ENCODE peak calls at places on chromosomes 13 and 19, in six cellular contexts. B, W, X, K, L and H are unnamed samples.

GRCh38 chr19:18972301-18972831 is 31.3 kb upstream of the HOMER3 start:
- DNase-seq in L (no peak), K (no peak), B (no peak), W (no peak), X (no peak), H (no peak)

GRCh38 chr19:33406521-33407139 is 33.1 kb downstream of the CEBPG start:
- DNase-seq in X (peak; percentile 71), L (peak; percentile 83), B (peak; percentile 63), K (peak; percentile 76), W (peak; percentile 78), H (no peak)

GRCh38 chr13:93146584-93147292 is 79.9 kb upstream of the GPC6 start:
- DNase-seq in K (no peak), B (no peak), W (no peak), X (no peak), L (no peak), H (no peak)

GRCh38 chr13:65679240-65679639 is 1550.9 kb downstream of the PCDH9 start:
- DNase-seq in X (no peak), B (no peak), W (no peak), L (no peak), K (no peak), H (no peak)

GRCh38 chr19:17996826-17997316 is 11.1 kb upstream of the ARRDC2 start:
- DNase-seq in B (peak; percentile 80), X (peak; percentile 83), W (peak; percentile 89), K (peak; percentile 76), L (peak; percentile 91), H (peak; percentile 87)

GRCh38 chr19:33638167-33639033 is 16.6 kb downstream of the CHST8 start:
- DNase-seq in W (no peak), L (no peak), X (peak; percentile 54), B (no peak), K (no peak), H (peak; percentile 41)

GRCh38 chr19:3468211-3468610 is 12.1 kb downstream of the SMIM24 start:
- DNase-seq in X (no peak), B (no peak), L (no peak), W (no peak), K (no peak), H (no peak)

GRCh38 chr13:35279500-35279899 is 197.0 kb downstream of the MAB21L1 start:
- DNase-seq in L (no peak), W (no peak), B (no peak), X (no peak), K (no peak), H (no peak)

GRCh38 chr13:113906566-113906965 is 42.7 kb upstream of the GAS6 start:
- DNase-seq in L (no peak), W (peak; percentile 38), K (no peak), B (no peak), X (no peak), H (peak; percentile 52)

GRCh38 chr19:19461671-19462622 is 53.4 kb downstream of the TSSK6 start:
- DNase-seq in K (no peak), W (peak; percentile 63), X (peak; percentile 96), L (peak; percentile 72), B (no peak), H (no peak)

GRCh38 chr13:41707192-41707858 is 250.0 kb downstream of the RGCC start:
- DNase-seq in W (no peak), K (no peak), B (no peak), L (no peak), X (no peak), H (no peak)

GRCh38 chr13:111394211-111394922 is 73.9 kb downstream of the TEX29 start:
- DNase-seq in X (no peak), W (no peak), B (no peak), L (no peak), K (no peak), H (peak; percentile 38)

GRCh38 chr13:78129850-78130249 is 211.2 kb upstream of the EDNRB start:
- DNase-seq in L (no peak), K (no peak), B (no peak), W (no peak), X (no peak), H (no peak)

GRCh38 chr19:6464070-6464873 is at the start of gene CRB3:
- DNase-seq in W (no peak), X (no peak), B (no peak), K (peak; percentile 21), L (no peak), H (no peak)

DNA sequence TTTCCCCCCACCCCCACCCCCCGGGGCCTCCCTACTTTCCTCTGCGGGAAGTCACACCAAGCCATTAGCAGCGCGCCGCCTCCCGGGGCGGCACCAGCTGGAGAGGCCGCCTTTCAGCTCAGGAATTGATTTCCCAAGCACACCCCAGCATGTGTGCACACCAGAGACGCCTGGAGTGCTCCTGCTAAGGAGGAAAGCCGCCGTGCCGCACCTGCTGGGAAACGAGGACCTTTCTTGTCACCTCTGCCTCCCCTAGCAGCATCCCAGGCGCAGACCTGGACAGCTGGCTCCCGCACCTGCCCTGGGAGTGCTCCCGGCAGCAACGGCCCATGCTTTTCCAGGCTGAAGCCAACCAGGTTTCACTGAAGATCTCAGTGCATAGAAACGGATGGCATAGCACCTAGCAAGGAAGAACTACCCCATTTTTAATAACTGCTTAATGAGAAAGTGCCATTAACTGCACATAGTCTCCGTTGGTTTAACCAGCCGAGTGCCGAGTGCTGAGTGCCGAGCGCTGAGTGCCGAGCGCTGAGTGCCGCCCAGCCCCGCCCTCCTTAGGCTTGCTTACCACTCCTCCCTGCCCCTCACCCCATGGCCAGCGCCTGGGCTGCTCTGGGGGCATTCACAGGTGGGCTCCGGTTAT is 165.0 kb downstream of the USP12 start:
- DNase-seq in B (no peak), W (no peak), K (no peak), L (no peak), X (peak; percentile 49), H (peak; percentile 33)
- H3K4me3 ChIP-seq in B (peak overlapping the region; percentile 4), W (peak overlapping the region; percentile 46), K (peak overlapping the region; percentile 32), L (peak overlapping the region; percentile 46), X (peak overlapping the region; percentile 16), H (peak overlapping the region; percentile 73)

GRCh38 chr19:588758-589692 is 656 bp upstream of the HCN2 start:
- DNase-seq in B (no peak), L (no peak), X (peak; percentile 54), W (no peak), K (peak; percentile 64), H (no peak)

GRCh38 chr19:589693-590395 is at the start of gene HCN2:
- DNase-seq in W (no peak), K (no peak), X (peak; percentile 42), L (no peak), B (no peak), H (no peak)

GRCh38 chr19:590750-591098 is 1.0 kb downstream of the HCN2 start:
- DNase-seq in K (no peak), L (no peak), W (no peak), B (no peak), X (no peak), H (no peak)

GRCh38 chr19:590396-590745 is 690 bp downstream of the HCN2 start:
- DNase-seq in L (no peak), W (no peak), X (peak; percentile 57), B (no peak), K (no peak), H (no peak)

GRCh38 chr19:588093-588742 is 1.5 kb upstream of the HCN2 start:
- DNase-seq in X (peak; percentile 81), B (peak; percentile 75), W (no peak), K (peak; percentile 92), L (no peak), H (no peak)
- H3K4me3 ChIP-seq in X (no peak overlapping the region), B (no peak overlapping the region), W (peak overlapping the region; percentile 8), K (peak overlapping the region; percentile 49), L (no peak overlapping the region), H (peak overlapping the region; percentile 15)

DNA sequence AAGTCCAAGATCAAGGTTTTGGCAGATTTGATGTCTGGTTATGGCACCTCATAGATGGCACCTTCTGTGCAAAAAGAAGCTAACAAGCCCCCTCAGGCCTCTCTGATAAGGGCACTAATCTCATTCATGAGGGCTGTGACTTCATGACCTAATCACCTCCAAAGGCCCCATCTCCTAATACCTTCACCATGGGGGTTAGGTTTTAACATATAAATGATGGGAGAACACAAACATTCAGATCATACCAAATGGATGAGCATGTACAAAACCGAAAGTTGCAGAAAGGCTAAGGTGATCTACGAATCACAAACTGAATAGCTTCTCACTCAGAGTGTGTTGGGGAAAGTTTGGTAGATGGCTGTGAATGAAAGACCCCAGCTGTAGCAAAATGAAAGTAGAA is 217.4 kb downstream of the TBC1D4 start:
- DNase-seq in X (no peak), K (no peak), B (no peak), L (no peak), W (no peak), H (no peak)
- H3K4me3 ChIP-seq in X (no peak overlapping the region), K (no peak overlapping the region), B (no peak overlapping the region), L (no peak overlapping the region), W (no peak overlapping the region), H (no peak overlapping the region)

GRCh38 chr13:71829542-71829941 is 37.5 kb downstream of the DACH1 start:
- DNase-seq in L (no peak), X (no peak), W (no peak), K (no peak), B (no peak), H (no peak)

GRCh38 chr13:71828117-71828516 is 38.9 kb downstream of the DACH1 start:
- DNase-seq in W (no peak), L (no peak), B (no peak), K (no peak), X (peak; percentile 7), H (no peak)

GRCh38 chr13:71830736-71831135 is 36.3 kb downstream of the DACH1 start:
- DNase-seq in W (no peak), L (no peak), B (no peak), X (no peak), K (no peak), H (no peak)

GRCh38 chr13:71831716-71832115 is 35.3 kb downstream of the DACH1 start:
- DNase-seq in K (no peak), W (no peak), B (no peak), L (no peak), X (no peak), H (no peak)

GRCh38 chr13:71828564-71828963 is 38.4 kb downstream of the DACH1 start:
- DNase-seq in W (no peak), X (no peak), L (no peak), K (no peak), B (no peak), H (no peak)
- H3K4me3 ChIP-seq in W (no peak overlapping the region), X (no peak overlapping the region), L (no peak overlapping the region), K (no peak overlapping the region), B (no peak overlapping the region), H (no peak overlapping the region)

DNA sequence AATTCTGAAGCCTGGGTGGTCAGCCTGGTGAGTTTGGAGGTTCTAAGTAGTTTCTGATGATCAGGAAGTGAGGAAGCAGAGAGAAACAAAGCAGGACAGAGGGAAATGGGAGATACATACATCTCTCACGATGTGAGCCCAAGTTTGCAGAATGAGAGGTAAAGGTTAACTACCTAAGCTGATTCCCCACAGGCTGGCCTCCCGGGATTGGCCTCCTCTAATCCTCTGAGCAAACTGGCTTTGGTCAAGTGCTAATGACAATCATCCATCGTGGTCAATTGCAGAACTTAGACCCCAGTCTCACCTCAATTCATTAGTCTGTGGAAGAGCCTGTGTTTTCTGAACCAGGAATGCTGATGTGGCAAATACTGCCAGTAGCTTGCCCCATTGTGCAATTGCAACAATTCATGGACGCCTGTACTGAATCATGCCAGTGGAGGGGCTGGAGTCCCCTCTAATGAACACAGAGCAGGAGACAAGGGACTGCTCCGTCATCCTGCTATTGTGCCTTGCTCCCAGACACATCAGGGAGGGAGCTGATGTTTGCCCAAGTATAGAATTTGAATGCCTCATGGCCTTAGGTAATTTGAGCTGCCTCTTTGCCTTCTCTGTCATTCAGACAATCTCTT is 1256.6 kb downstream of the EFNB2 start:
- DNase-seq in W (no peak), X (peak; percentile 8), L (no peak), B (no peak), K (no peak), H (no peak)
- H3K4me3 ChIP-seq in W (no peak overlapping the region), X (no peak overlapping the region), L (no peak overlapping the region), B (no peak overlapping the region), K (no peak overlapping the region), H (no peak overlapping the region)

GRCh38 chr13:31860002-31860401 is 120.7 kb downstream of the RXFP2 start:
- DNase-seq in K (no peak), L (no peak), W (no peak), X (no peak), B (no peak), H (no peak)
- H3K4me3 ChIP-seq in K (no peak overlapping the region), L (no peak overlapping the region), W (no peak overlapping the region), X (no peak overlapping the region), B (no peak overlapping the region), H (peak overlapping the region; percentile 43)